ENCODE peak calls at places on chromosomes 16 and 17, in five cellular contexts. A is activated B cell treated with CpG ODN at 0.5 μM for 24 hours, H is heart right ventricle, B is cardiac muscle cell, I is psoas muscle. G is an unnamed sample.
A peak's percentile ranks its signal among the peaks of the same experiment; 100 is the strongest.

GRCh38 chr17:13462673-13463124 is 139.0 kb downstream of the HS3ST3A1 start:
- DNase-seq in A (no peak), H (no peak), B (no peak), I (no peak), G (no peak)

GRCh38 chr17:63798572-63799113 is 24.7 kb downstream of the DDX42 start:
- DNase-seq in A (no peak), H (no peak), B (no peak), I (no peak), G (no peak)

GRCh38 chr17:51336112-51336822 is 75.9 kb downstream of the UTP18 start:
- DNase-seq in A (no peak), H (no peak), B (no peak), I (no peak), G (no peak)

GRCh38 chr16:81843243-81843582 is 64.1 kb downstream of the PLCG2 start:
- DNase-seq in A (no peak), H (no peak), B (no peak), I (no peak), G (no peak)

GRCh38 chr17:28711723-28712036 is at the start of gene PROCA1:
- DNase-seq in A (no peak), H (no peak), B (no peak), I (no peak), G (no peak)

GRCh38 chr16:85570213-85570734 is 42.8 kb upstream of the GSE1 start:
- DNase-seq in A (peak; percentile 44), H (no peak), B (no peak), I (no peak), G (peak; percentile 55)

GRCh38 chr16:67847064-67847861 is at the start of gene CENPT:
- DNase-seq in A (no peak), H (peak; percentile 54), B (peak; percentile 35), I (no peak), G (no peak)

GRCh38 chr17:57838857-57839570 is 10.8 kb downstream of the MRPS23 start:
- DNase-seq in A (no peak), H (no peak), B (peak; percentile 11), I (no peak), G (no peak)

GRCh38 chr17:78613423-78613822 is 36.2 kb upstream of the DNAH17 start:
- DNase-seq in A (no peak), H (no peak), B (no peak), I (no peak), G (no peak)

GRCh38 chr17:1087381-1088241 is 90.7 kb downstream of the TIMM22 start:
- DNase-seq in A (no peak), H (peak; percentile 72), B (peak; percentile 50), I (peak; percentile 78), G (no peak)

GRCh38 chr17:4914009-4914408 is 11.1 kb upstream of the CHRNE start:
- DNase-seq in A (no peak), H (no peak), B (no peak), I (no peak), G (no peak)

GRCh38 chr16:46573008-46573833 is 48.0 kb downstream of the SHCBP1 start:
- DNase-seq in A (no peak), H (no peak), B (no peak), I (no peak), G (no peak)

GRCh38 chr17:42312285-42313130 is 24.2 kb downstream of the STAT5A start:
- DNase-seq in A (peak; percentile 70), H (peak; percentile 86), B (peak; percentile 92), I (peak; percentile 94), G (peak; percentile 61)

GRCh38 chr17:1718362-1719165 is 5.9 kb upstream of the WDR81 start:
- DNase-seq in A (no peak), H (no peak), B (no peak), I (peak; percentile 65), G (no peak)

GRCh38 chr17:48416971-48417370 is 13.0 kb downstream of the SKAP1 start:
- DNase-seq in A (no peak), H (no peak), B (no peak), I (no peak), G (no peak)

GRCh38 chr17:67072885-67073284 is 28.5 kb downstream of the CACNG1 start:
- DNase-seq in A (no peak), H (no peak), B (no peak), I (no peak), G (no peak)

GRCh38 chr17:72976971-72977767 is 115.3 kb downstream of the SLC39A11 start:
- DNase-seq in A (no peak), H (peak; percentile 57), B (peak; percentile 66), I (peak; percentile 56), G (no peak)

GRCh38 chr17:47257651-47258339 is 4.2 kb downstream of the ITGB3 start:
- DNase-seq in A (no peak), H (no peak), B (no peak), I (no peak), G (no peak)

GRCh38 chr16:18937390-18937789 is 11.2 kb upstream of the SMG1 start:
- DNase-seq in A (no peak), H (no peak), B (no peak), I (no peak), G (no peak)

GRCh38 chr17:39617100-39617445 is 9.4 kb upstream of the NEUROD2 start:
- DNase-seq in A (no peak), H (no peak), B (no peak), I (no peak), G (no peak)

GRCh38 chr16:28133666-28134065 is 70.2 kb upstream of the GSG1L start:
- DNase-seq in A (no peak), H (no peak), B (no peak), I (no peak), G (no peak)

GRCh38 chr17:7440113-7440822 is 956 bp downstream of the FGF11 start:
- DNase-seq in A (peak; percentile 35), H (peak; percentile 60), B (peak; percentile 76), I (peak; percentile 86), G (no peak)

DNA sequence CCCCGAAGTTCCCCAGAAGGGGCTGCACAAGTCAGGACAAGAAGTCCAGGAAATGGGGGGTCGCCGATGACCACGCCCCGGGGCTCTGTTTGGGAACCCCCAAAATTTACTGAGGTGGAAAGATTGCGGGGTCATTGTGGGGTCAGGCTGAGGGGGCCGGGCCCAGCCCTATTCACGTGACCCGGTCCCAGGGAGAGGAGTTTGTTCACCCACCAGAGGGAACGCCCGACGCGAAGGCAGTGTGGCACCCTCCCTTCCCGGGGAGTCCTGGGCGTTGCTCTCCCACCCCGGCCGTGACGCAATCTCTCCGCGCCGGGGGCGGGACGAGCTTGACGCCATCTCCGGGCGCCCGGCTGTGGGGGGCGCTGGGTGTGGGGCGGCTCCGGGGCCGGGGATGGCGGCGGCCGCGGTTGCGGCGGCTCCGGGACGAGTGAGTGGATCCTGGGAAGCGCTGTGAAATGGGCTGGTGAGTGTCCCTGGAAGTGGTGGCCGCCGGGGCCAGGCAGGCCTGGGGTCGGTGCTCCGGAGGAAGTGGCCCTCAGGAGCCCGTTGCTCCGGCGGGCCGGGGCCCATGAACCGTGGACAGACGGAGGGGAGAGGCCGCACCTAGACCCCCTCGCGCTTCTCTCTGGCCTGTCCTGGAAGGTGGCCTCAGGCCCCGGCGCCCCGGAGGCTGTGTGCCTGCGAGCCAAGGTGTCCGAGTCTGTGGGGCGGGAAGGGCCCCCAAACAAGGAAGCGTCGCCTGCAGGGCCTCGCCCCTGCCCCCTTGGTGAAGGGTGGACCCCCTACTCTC is at the start of gene ATXN1L:
- DNase-seq in A (peak; percentile 99), H (peak; percentile 89), B (peak; percentile 91), I (peak; percentile 96), G (peak; percentile 97)
- TF ChIP-seq CTCF in A (no peak), H (no peak), B (no peak), I (no peak), G (no peak)

GRCh38 chr17:68599091-68599872 is 1.9 kb downstream of the FAM20A start:
- DNase-seq in A (no peak), H (no peak), B (no peak), I (no peak), G (no peak)

GRCh38 chr17:68601565-68602266 is 549 bp upstream of the FAM20A start:
- DNase-seq in A (no peak), H (no peak), B (no peak), I (peak; percentile 48), G (no peak)

GRCh38 chr17:68600881-68601564 is at the start of gene FAM20A:
- DNase-seq in A (peak; percentile 15), H (peak; percentile 38), B (peak; percentile 66), I (peak; percentile 74), G (no peak)

GRCh38 chr17:68599873-68600122 is 1.4 kb downstream of the FAM20A start:
- DNase-seq in A (no peak), H (no peak), B (no peak), I (peak; percentile 56), G (no peak)

GRCh38 chr17:68600123-68600880 is 865 bp downstream of the FAM20A start:
- DNase-seq in A (no peak), H (peak; percentile 24), B (peak; percentile 80), I (peak; percentile 63), G (no peak)
- TF ChIP-seq CTCF in A (no peak), H (no peak), B (peak; percentile 26), I (no peak), G (no peak)

DNA sequence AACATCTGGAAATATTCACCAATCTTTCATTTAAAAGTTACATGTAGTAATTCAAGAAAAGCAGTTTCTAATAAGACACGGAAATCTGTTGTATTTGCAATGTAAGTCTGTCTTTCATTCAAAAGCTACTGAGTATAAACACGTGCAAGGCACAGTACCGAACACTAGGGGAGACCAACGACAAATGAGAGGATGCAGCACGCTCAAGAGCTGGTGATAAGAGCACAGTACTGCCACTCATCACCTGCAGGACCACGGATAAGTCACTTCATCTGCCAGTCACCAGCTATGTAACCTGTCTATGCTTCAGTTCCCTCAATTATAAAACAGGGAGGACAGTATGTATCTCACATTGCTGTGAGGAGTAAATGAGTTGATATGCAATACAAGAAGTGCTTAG is 67.1 kb downstream of the CLEC18A start:
- DNase-seq in A (no peak), H (peak; percentile 33), B (peak; percentile 68), I (no peak), G (no peak)
- TF ChIP-seq CTCF in A (no peak), H (no peak), B (no peak), I (no peak), G (no peak)

GRCh38 chr16:2854700-2855309 is 3.2 kb downstream of the PRSS22 start:
- DNase-seq in A (no peak), H (no peak), B (no peak), I (peak; percentile 14), G (no peak)
- TF ChIP-seq CTCF in A (no peak), H (no peak), B (peak; percentile 44), I (peak; percentile 16), G (no peak)

GRCh38 chr16:79411805-79412204 is 188.7 kb downstream of the MAF start:
- DNase-seq in A (no peak), H (no peak), B (no peak), I (no peak), G (no peak)

GRCh38 chr16:79409970-79410369 is 190.6 kb downstream of the MAF start:
- DNase-seq in A (no peak), H (no peak), B (no peak), I (no peak), G (no peak)

GRCh38 chr16:79408355-79408754 is 192.2 kb downstream of the MAF start:
- DNase-seq in A (no peak), H (no peak), B (no peak), I (no peak), G (no peak)

GRCh38 chr16:79415983-79416641 is 184.4 kb downstream of the MAF start:
- DNase-seq in A (no peak), H (no peak), B (no peak), I (no peak), G (peak; percentile 20)

GRCh38 chr16:79411357-79411756 is 189.2 kb downstream of the MAF start:
- DNase-seq in A (no peak), H (no peak), B (no peak), I (no peak), G (no peak)
- TF ChIP-seq CTCF in A (no peak), H (no peak), B (no peak), I (no peak), G (no peak)